ENCODE peak calls at places on chromosomes 1 and 21, in ten cellular contexts. L is transverse colon; U is endothelial cell of umbilical vein; G is left lung; K is neural progenitor cell; P is heart left ventricle; V is brain microvascular endothelial cell; O is tibial artery; H is CD8-positive, alpha-beta T cell; B is ovary. I is an unnamed sample. For H3K27me3, the result is how much of the 10 kb centered on the place peaks cover.

GRCh38 chr1:36092166-36092797 is 3.6 kb downstream of the ADPRS start:
- DNase-seq in L (no peak), U (no peak), G (no peak), K (no peak), P (no peak), V (no peak), O (peak), H (no peak), B (no peak), I (no peak)

GRCh38 chr1:78274814-78275213 is 216.0 kb upstream of the PTGFR start:
- DNase-seq in L (no peak), U (no peak), G (no peak), K (no peak), P (no peak), V (peak), O (no peak), H (no peak), B (no peak), I (no peak)

GRCh38 chr1:32025515-32025914 is 11.8 kb downstream of the KHDRBS1 start:
- DNase-seq in L (no peak), U (no peak), G (no peak), K (no peak), P (no peak), V (no peak), O (no peak), H (no peak), B (no peak), I (no peak)

GRCh38 chr1:198125995-198126758 is 30.6 kb upstream of the NEK7 start:
- DNase-seq in L (no peak), U (peak), G (no peak), K (no peak), P (no peak), V (peak), O (no peak), H (no peak), B (no peak), I (no peak)

GRCh38 chr1:42002220-42002619 is 83.5 kb upstream of the HIVEP3 start:
- DNase-seq in L (no peak), U (no peak), G (no peak), K (no peak), P (no peak), V (no peak), O (no peak), H (no peak), B (no peak), I (no peak)

GRCh38 chr1:76595024-76595423 is 272.3 kb upstream of the ST6GALNAC5 start:
- DNase-seq in L (peak), U (no peak), G (no peak), K (peak), P (no peak), V (no peak), O (no peak), H (no peak), B (no peak), I (no peak)

GRCh38 chr1:198918920-198919319 is 280.1 kb downstream of the PTPRC start:
- DNase-seq in L (no peak), U (peak), G (no peak), K (no peak), P (no peak), V (no peak), O (no peak), H (no peak), B (no peak), I (no peak)

GRCh38 chr1:119653135-119653838 is 5.2 kb upstream of the ZNF697 start:
- DNase-seq in L (no peak), U (no peak), G (no peak), K (no peak), P (no peak), V (no peak), O (no peak), H (no peak), B (no peak), I (no peak)

GRCh38 chr1:188584119-188584518 is 1755.4 kb downstream of the PLA2G4A start:
- DNase-seq in L (no peak), U (peak), G (no peak), K (no peak), P (no peak), V (no peak), O (no peak), H (no peak), B (no peak), I (no peak)

GRCh38 chr1:204127597-204128242 is 24.1 kb downstream of the ETNK2 start:
- DNase-seq in L (peak), U (peak), G (no peak), K (peak), P (peak), V (peak), O (peak), H (no peak), B (peak), I (peak)

GRCh38 chr1:234758851-234759250 is 148.9 kb upstream of the IRF2BP2 start:
- DNase-seq in L (peak), U (no peak), G (no peak), K (no peak), P (no peak), V (no peak), O (no peak), H (peak), B (no peak), I (no peak)

GRCh38 chr1:165703648-165704047 is 5.3 kb upstream of the ALDH9A1 start:
- DNase-seq in L (no peak), U (no peak), G (no peak), K (no peak), P (no peak), V (no peak), O (no peak), H (no peak), B (no peak), I (no peak)

GRCh38 chr1:204863024-204863423 is 7.6 kb upstream of the NFASC start:
- DNase-seq in L (no peak), U (no peak), G (no peak), K (no peak), P (no peak), V (no peak), O (no peak), H (no peak), B (no peak), I (no peak)

GRCh38 chr1:175158133-175158532 is 34.4 kb downstream of the KIAA0040 start:
- DNase-seq in L (no peak), U (no peak), G (no peak), K (peak), P (no peak), V (no peak), O (no peak), H (no peak), B (no peak), I (no peak)

GRCh38 chr1:162906485-162906884 is 45.5 kb upstream of the CCDC190 start:
- DNase-seq in L (no peak), U (no peak), G (no peak), K (no peak), P (no peak), V (peak), O (no peak), H (no peak), B (no peak), I (no peak)

GRCh38 chr1:67713071-67713806 is 28.2 kb downstream of the GADD45A start:
- DNase-seq in L (peak), U (peak), G (no peak), K (no peak), P (no peak), V (peak), O (no peak), H (no peak), B (no peak), I (no peak)

GRCh38 chr1:211939876-211940468 is 95.4 kb downstream of the INTS7 start:
- DNase-seq in L (no peak), U (no peak), G (no peak), K (no peak), P (no peak), V (no peak), O (no peak), H (no peak), B (no peak), I (no peak)

GRCh38 chr1:246659594-246660140 is 64.5 kb upstream of the SCCPDH start:
- DNase-seq in L (no peak), U (no peak), G (no peak), K (no peak), P (no peak), V (no peak), O (no peak), H (no peak), B (no peak), I (no peak)

GRCh38 chr21:8997011-8997440 is 1524.4 kb upstream of the TPTE start:
- DNase-seq in L (no peak), U (no peak), G (no peak), K (no peak), P (no peak), V (no peak), O (no peak), H (no peak), B (no peak), I (no peak)

GRCh38 chr1:55155522-55155921 is 59.6 kb downstream of the USP24 start:
- DNase-seq in L (peak), U (peak), G (no peak), K (peak), P (peak), V (no peak), O (no peak), H (no peak), B (no peak), I (peak)
- H3K27me3 ChIP-seq in L (under half), U (under half), G (under half), K (under half), P (under half), V (under half), O (under half), H (under half), B (under half), I (under half)

GRCh38 chr1:94236630-94237290 is 624 bp downstream of the ARHGAP29 start:
- DNase-seq in L (peak), U (no peak), G (no peak), K (peak), P (no peak), V (no peak), O (peak), H (no peak), B (peak), I (peak)

GRCh38 chr1:94236021-94236491 is 1.3 kb downstream of the ARHGAP29 start:
- DNase-seq in L (no peak), U (no peak), G (no peak), K (peak), P (no peak), V (no peak), O (no peak), H (no peak), B (no peak), I (no peak)

GRCh38 chr1:94239796-94240195 is 2.4 kb upstream of the ARHGAP29 start:
- DNase-seq in L (no peak), U (no peak), G (no peak), K (no peak), P (no peak), V (no peak), O (no peak), H (no peak), B (no peak), I (no peak)

GRCh38 chr1:94235189-94236020 is 2.0 kb downstream of the ARHGAP29 start:
- DNase-seq in L (no peak), U (no peak), G (no peak), K (no peak), P (no peak), V (no peak), O (no peak), H (no peak), B (no peak), I (no peak)

DNA sequence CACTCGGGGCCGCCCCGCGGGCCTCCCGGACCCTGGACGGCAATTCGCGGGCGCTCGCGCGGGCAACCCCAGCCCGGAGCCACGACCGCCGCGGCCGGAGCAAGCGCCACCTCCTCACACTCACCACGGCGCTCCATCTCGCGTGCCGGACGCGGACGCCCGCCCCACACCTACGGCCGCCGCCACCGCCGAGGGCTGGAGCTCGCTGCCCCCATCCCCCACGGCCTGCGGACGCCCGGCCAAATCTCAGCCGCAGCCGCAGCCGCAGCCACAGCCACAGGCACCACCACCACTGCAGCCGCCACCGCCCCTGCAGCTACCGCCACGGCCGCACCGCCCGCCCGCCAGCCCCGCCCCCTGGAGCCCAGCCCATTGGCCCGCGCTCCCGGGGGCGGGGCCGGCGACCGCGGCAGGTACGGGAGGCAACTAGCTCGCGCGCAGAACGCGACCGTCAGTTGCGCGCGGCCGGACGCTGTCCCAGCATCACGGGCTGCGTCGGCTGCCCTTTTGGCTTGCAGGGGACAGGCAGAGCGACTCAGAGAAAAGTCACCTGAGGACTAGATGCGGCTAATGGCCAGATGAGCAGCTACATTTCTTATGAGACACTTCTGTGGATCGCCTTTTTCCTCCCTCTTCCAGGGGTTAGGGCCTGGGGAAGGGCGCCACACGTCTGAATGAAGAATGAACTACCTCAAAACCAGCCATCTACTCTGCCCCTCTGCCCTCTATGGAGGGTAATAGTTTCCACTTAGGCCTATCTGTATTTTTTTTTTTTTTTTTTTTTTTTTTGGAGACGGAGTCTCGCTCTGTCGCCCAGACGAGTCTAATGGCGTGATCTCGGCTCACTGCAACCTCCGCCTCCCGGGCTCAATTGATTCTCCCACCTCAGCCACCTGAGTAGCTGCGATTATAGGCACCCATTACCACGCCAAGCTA is at the start of gene ARHGAP29:
- DNase-seq in L (peak), U (peak), G (peak), K (peak), P (peak), V (peak), O (peak), H (peak), B (peak), I (peak)
- TF ChIP-seq CTCF in L (no peak), U (no peak), G (no peak), K (peak), P (no peak), V (peak), O (no peak), H (no peak), B (no peak), I (peak)

GRCh38 chr1:9240914-9241820 is 6.6 kb downstream of the H6PD start:
- DNase-seq in L (no peak), U (no peak), G (no peak), K (no peak), P (no peak), V (no peak), O (no peak), H (no peak), B (no peak), I (no peak)
- H3K27ac ChIP-seq in L (peak), U (no peak), G (peak), K (no peak), P (peak), V (no peak), O (peak), H (no peak), B (peak), I (peak)

DNA sequence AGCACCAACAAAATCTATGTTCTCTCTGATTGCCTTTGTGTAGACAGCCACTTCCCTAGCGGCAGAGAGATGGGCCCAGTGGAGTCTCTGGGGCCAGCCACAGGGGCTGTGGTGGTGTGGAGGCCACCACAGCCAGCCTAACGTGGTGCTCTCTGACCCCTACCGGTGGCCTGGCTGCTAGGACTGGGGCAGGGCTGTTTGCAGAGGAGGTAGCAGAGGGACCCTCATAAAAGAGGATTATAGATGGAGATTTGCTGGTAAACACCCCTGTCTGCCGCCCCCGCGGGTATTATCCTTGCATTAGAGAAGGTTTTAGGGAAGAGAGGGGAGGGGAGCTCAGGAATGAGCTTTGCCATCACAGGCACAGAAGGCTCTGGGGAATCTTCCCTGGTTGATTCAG is 310.3 kb upstream of the VAMP3 start:
- DNase-seq in L (no peak), U (no peak), G (peak), K (peak), P (no peak), V (no peak), O (no peak), H (no peak), B (no peak), I (no peak)
- H3K27me3 ChIP-seq in L (under half), U (under half), G (under half), K (under half), P (under half), V (under half), O (under half), H (under half), B (under half), I (under half)

DNA sequence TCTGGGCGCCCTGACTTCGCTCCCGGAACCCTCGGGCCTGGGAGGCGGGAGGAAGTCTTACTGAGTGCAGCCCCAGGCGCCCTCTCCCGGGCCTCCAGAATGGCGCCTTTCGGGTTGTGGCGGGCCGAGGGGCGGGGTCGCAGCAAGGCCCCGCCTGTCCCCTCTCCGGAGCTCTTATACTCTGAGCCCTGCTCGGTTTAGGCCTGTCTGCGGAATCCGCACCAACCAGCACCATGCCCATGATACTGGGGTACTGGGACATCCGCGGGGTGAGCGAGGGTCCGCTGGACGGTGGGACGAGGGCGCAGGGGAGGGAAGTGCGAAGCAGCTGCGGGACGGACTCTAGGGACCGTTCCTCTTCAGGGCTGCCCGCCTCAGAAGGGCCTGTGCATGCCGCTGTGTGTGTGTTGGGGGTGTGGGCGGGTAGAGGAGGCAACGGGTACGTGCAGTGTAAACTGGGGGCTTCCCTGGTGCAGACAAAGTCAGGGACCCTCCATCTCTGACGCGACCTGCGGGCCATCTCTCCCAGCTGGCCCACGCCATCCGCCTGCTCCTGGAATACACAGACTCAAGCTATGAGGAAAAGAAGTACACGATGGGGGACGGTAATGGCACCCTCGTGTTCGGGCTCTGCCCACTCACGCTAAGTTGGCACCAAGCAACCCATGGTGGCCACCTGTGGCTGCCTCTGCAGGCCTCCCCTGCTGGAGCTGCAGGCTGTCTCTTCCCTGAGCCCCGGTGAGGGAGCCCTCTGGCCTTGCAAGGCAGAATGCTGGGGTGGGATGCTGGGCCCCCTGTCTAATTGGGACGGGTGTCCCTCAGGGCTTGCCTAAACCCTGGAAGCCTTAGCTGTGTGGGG is at the start of gene GSTM1:
- DNase-seq in L (peak), U (no peak), G (peak), K (peak), P (peak), V (peak), O (no peak), H (peak), B (peak), I (no peak)
- TF ChIP-seq CTCF in L (no peak), U (no peak), G (peak), K (peak), P (peak), V (peak), O (no peak), H (no peak), B (peak), I (no peak)

DNA sequence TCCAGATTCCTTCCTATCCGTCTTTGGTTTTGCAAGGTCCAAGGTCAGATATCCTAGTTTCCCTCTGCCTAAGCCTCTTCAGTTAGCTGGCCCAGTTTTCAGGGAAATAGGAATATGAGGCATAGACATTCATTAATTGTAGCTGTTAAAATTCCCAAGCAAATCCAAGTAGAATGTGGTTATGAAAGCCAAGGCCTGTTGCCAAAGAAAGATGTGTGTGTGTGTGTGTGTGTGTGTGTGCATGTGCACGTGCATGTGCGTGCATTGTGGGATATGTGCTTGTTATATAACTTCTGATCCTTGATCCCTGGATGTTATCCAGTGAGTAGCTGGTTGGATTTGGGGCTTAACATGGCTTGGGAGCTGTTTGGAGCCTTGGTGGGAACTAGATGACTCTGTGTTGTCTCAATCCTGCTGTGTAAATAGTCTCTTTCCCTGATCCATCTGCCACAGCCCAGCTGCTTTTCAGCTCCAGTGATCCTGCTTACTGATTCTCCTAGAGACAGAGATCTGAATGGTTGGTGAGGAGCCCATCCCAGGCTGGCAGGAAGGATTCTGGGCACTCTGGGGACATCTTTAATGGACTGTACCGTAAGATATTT is 70.6 kb upstream of the GCLM start:
- DNase-seq in L (peak), U (peak), G (no peak), K (no peak), P (no peak), V (no peak), O (no peak), H (no peak), B (peak), I (no peak)
- H3K27ac ChIP-seq in L (peak), U (no peak), G (no peak), K (no peak), P (peak), V (no peak), O (no peak), H (no peak), B (peak), I (no peak)

GRCh38 chr1:180256353-180257027 is 26.4 kb downstream of the LHX4 start:
- DNase-seq in L (no peak), U (no peak), G (no peak), K (no peak), P (no peak), V (no peak), O (peak), H (no peak), B (no peak), I (no peak)

GRCh38 chr1:180253585-180254495 is 23.8 kb downstream of the LHX4 start:
- DNase-seq in L (no peak), U (no peak), G (no peak), K (no peak), P (no peak), V (no peak), O (peak), H (no peak), B (no peak), I (no peak)

GRCh38 chr1:180254496-180254819 is 24.4 kb downstream of the LHX4 start:
- DNase-seq in L (no peak), U (no peak), G (no peak), K (no peak), P (no peak), V (no peak), O (peak), H (no peak), B (no peak), I (no peak)

GRCh38 chr1:180255538-180256352 is 25.7 kb downstream of the LHX4 start:
- DNase-seq in L (no peak), U (no peak), G (no peak), K (no peak), P (no peak), V (no peak), O (peak), H (no peak), B (no peak), I (no peak)

DNA sequence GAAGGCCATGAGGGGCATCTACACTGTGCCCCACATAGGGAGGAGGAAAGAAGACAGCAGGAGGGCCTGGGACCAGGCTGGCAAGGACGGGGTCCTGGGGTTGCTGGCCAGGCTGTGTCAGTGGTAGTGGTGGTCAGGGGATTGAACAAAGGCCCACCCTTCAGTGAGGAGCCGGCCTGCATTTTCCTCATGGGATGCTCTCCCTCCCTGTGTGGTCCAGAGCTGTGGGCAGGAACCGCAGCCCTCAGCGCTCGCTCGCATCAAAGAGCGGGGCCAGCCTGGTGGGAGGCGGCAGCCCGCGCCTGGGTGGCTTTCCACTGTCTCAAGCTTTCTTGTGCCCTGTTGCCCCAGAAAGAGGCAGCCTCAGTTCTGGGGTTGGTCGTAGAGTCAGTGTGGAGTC is 24.8 kb downstream of the LHX4 start:
- DNase-seq in L (no peak), U (no peak), G (no peak), K (peak), P (no peak), V (no peak), O (peak), H (no peak), B (no peak), I (no peak)
- H3K27me3 ChIP-seq in L (half or more), U (under half), G (half or more), K (under half), P (under half), V (under half), O (half or more), H (under half), B (under half), I (under half)

GRCh38 chr1:61956774-61957173 is 214.5 kb downstream of the PATJ start:
- DNase-seq in L (no peak), U (no peak), G (no peak), K (no peak), P (no peak), V (no peak), O (no peak), H (no peak), B (no peak), I (no peak)
- TF ChIP-seq CTCF in L (no peak), U (no peak), G (no peak), K (no peak), P (no peak), V (no peak), O (no peak), H (no peak), B (no peak), I (no peak)